ENCODE peak calls at places on chromosomes 6 and 20, in eight cellular contexts. One of them, this sample, is unnamed.

GRCh38 chr6:156934054-156934424 is 156.9 kb downstream of the ARID1B start:
- DNase-seq in fibroblast of the aortic adventitia: no peak
- DNase-seq in IMR-90: no peak
- DNase-seq in fibroblast of villous mesenchyme: no peak
- DNase-seq in osteoblast: no peak
- DNase-seq in Peyer's patch: no peak
- DNase-seq in progenitor cell of endocrine pancreas: no peak
- DNase-seq in upper lobe of left lung: no peak
- DNase-seq in this sample: no peak

GRCh38 chr6:27126046-27126814 is 121.3 kb upstream of the PRSS16 start:
- DNase-seq in Peyer's patch: no peak
- DNase-seq in fibroblast of the aortic adventitia: no peak
- DNase-seq in IMR-90: no peak
- DNase-seq in progenitor cell of endocrine pancreas: no peak
- DNase-seq in osteoblast: peak; percentile 54
- DNase-seq in upper lobe of left lung: no peak
- DNase-seq in fibroblast of villous mesenchyme: no peak
- DNase-seq in this sample: no peak

GRCh38 chr6:26501482-26501986 is 1.4 kb downstream of the BTN1A1 start:
- DNase-seq in progenitor cell of endocrine pancreas: no peak
- DNase-seq in osteoblast: no peak
- DNase-seq in upper lobe of left lung: peak; percentile 86
- DNase-seq in IMR-90: peak; percentile 25
- DNase-seq in fibroblast of villous mesenchyme: peak; percentile 20
- DNase-seq in fibroblast of the aortic adventitia: peak; percentile 11
- DNase-seq in Peyer's patch: peak; percentile 62
- DNase-seq in this sample: peak; percentile 37

GRCh38 chr20:4090756-4091331 is 75.5 kb upstream of the RNF24 start:
- DNase-seq in IMR-90: peak; percentile 95
- DNase-seq in osteoblast: no peak
- DNase-seq in Peyer's patch: peak; percentile 31
- DNase-seq in upper lobe of left lung: no peak
- DNase-seq in fibroblast of the aortic adventitia: peak; percentile 88
- DNase-seq in fibroblast of villous mesenchyme: peak; percentile 67
- DNase-seq in progenitor cell of endocrine pancreas: no peak
- DNase-seq in this sample: no peak

GRCh38 chr6:41581381-41581991 is 35.3 kb downstream of the FOXP4 start:
- DNase-seq in fibroblast of villous mesenchyme: peak; percentile 89
- DNase-seq in progenitor cell of endocrine pancreas: no peak
- DNase-seq in upper lobe of left lung: no peak
- DNase-seq in IMR-90: peak; percentile 89
- DNase-seq in fibroblast of the aortic adventitia: peak; percentile 75
- DNase-seq in Peyer's patch: no peak
- DNase-seq in osteoblast: peak; percentile 99
- DNase-seq in this sample: no peak

GRCh38 chr6:66964216-66964615 is 1257.2 kb upstream of the EYS start:
- DNase-seq in upper lobe of left lung: no peak
- DNase-seq in fibroblast of the aortic adventitia: no peak
- DNase-seq in IMR-90: no peak
- DNase-seq in Peyer's patch: no peak
- DNase-seq in fibroblast of villous mesenchyme: peak; percentile 18
- DNase-seq in progenitor cell of endocrine pancreas: no peak
- DNase-seq in osteoblast: no peak
- DNase-seq in this sample: no peak

GRCh38 chr6:12060780-12061619 is 48.9 kb downstream of the HIVEP1 start:
- DNase-seq in upper lobe of left lung: peak; percentile 69
- DNase-seq in IMR-90: peak; percentile 51
- DNase-seq in fibroblast of villous mesenchyme: peak; percentile 76
- DNase-seq in osteoblast: no peak
- DNase-seq in fibroblast of the aortic adventitia: no peak
- DNase-seq in Peyer's patch: peak; percentile 93
- DNase-seq in progenitor cell of endocrine pancreas: no peak
- DNase-seq in this sample: peak; percentile 66

GRCh38 chr6:22251331-22251730 is 45.5 kb downstream of the PRL start:
- DNase-seq in progenitor cell of endocrine pancreas: no peak
- DNase-seq in upper lobe of left lung: no peak
- DNase-seq in fibroblast of the aortic adventitia: peak; percentile 63
- DNase-seq in Peyer's patch: no peak
- DNase-seq in osteoblast: peak; percentile 10
- DNase-seq in IMR-90: peak; percentile 75
- DNase-seq in fibroblast of villous mesenchyme: peak; percentile 40
- DNase-seq in this sample: no peak

GRCh38 chr6:17600527-17601388 is 656 bp downstream of the FAM8A1 start:
- DNase-seq in upper lobe of left lung: peak; percentile 93
- DNase-seq in fibroblast of the aortic adventitia: peak; percentile 11
- DNase-seq in Peyer's patch: peak; percentile 70
- DNase-seq in osteoblast: peak; percentile 79
- DNase-seq in IMR-90: peak; percentile 12
- DNase-seq in progenitor cell of endocrine pancreas: peak; percentile 53
- DNase-seq in fibroblast of villous mesenchyme: peak; percentile 20
- DNase-seq in this sample: peak; percentile 55

GRCh38 chr6:54778731-54779130 is 67.8 kb upstream of the FAM83B start:
- DNase-seq in progenitor cell of endocrine pancreas: no peak
- DNase-seq in osteoblast: no peak
- DNase-seq in fibroblast of villous mesenchyme: no peak
- DNase-seq in Peyer's patch: no peak
- DNase-seq in fibroblast of the aortic adventitia: no peak
- DNase-seq in upper lobe of left lung: no peak
- DNase-seq in IMR-90: no peak
- DNase-seq in this sample: no peak

GRCh38 chr6:125245523-125246264 is 56.1 kb downstream of the HDDC2 start:
- DNase-seq in fibroblast of the aortic adventitia: no peak
- DNase-seq in Peyer's patch: no peak
- DNase-seq in fibroblast of villous mesenchyme: no peak
- DNase-seq in IMR-90: no peak
- DNase-seq in osteoblast: no peak
- DNase-seq in progenitor cell of endocrine pancreas: no peak
- DNase-seq in upper lobe of left lung: no peak
- DNase-seq in this sample: no peak

GRCh38 chr20:32511358-32512046 is 73.6 kb downstream of the NOL4L start:
- DNase-seq in fibroblast of the aortic adventitia: no peak
- DNase-seq in osteoblast: no peak
- DNase-seq in upper lobe of left lung: no peak
- DNase-seq in IMR-90: no peak
- DNase-seq in Peyer's patch: no peak
- DNase-seq in progenitor cell of endocrine pancreas: no peak
- DNase-seq in fibroblast of villous mesenchyme: no peak
- DNase-seq in this sample: no peak

GRCh38 chr6:55405474-55406220 is 78.4 kb downstream of the GFRAL start:
- DNase-seq in progenitor cell of endocrine pancreas: no peak
- DNase-seq in fibroblast of the aortic adventitia: no peak
- DNase-seq in IMR-90: no peak
- DNase-seq in fibroblast of villous mesenchyme: peak; percentile 50
- DNase-seq in upper lobe of left lung: no peak
- DNase-seq in osteoblast: no peak
- DNase-seq in Peyer's patch: no peak
- DNase-seq in this sample: no peak

GRCh38 chr6:26543953-26544352 is 5.8 kb downstream of the HMGN4 start:
- DNase-seq in upper lobe of left lung: no peak
- DNase-seq in fibroblast of the aortic adventitia: peak; percentile 32
- DNase-seq in Peyer's patch: no peak
- DNase-seq in fibroblast of villous mesenchyme: peak; percentile 27
- DNase-seq in osteoblast: no peak
- DNase-seq in progenitor cell of endocrine pancreas: no peak
- DNase-seq in IMR-90: peak; percentile 26
- DNase-seq in this sample: no peak

GRCh38 chr6:89501239-89501638 is 68.3 kb downstream of the ANKRD6 start:
- DNase-seq in osteoblast: no peak
- DNase-seq in upper lobe of left lung: no peak
- DNase-seq in fibroblast of villous mesenchyme: no peak
- DNase-seq in IMR-90: no peak
- DNase-seq in fibroblast of the aortic adventitia: no peak
- DNase-seq in progenitor cell of endocrine pancreas: no peak
- DNase-seq in Peyer's patch: no peak
- DNase-seq in this sample: no peak

GRCh38 chr20:51462566-51463276 is 79.8 kb downstream of the NFATC2 start:
- DNase-seq in progenitor cell of endocrine pancreas: no peak
- DNase-seq in fibroblast of villous mesenchyme: peak; percentile 56
- DNase-seq in IMR-90: peak; percentile 80
- DNase-seq in Peyer's patch: peak; percentile 69
- DNase-seq in upper lobe of left lung: peak; percentile 82
- DNase-seq in osteoblast: peak; percentile 90
- DNase-seq in fibroblast of the aortic adventitia: peak; percentile 78
- DNase-seq in this sample: no peak

GRCh38 chr20:34211591-34211990 is 29.6 kb upstream of the ASIP start:
- DNase-seq in IMR-90: no peak
- DNase-seq in fibroblast of villous mesenchyme: no peak
- DNase-seq in upper lobe of left lung: no peak
- DNase-seq in Peyer's patch: no peak
- DNase-seq in osteoblast: no peak
- DNase-seq in progenitor cell of endocrine pancreas: no peak
- DNase-seq in fibroblast of the aortic adventitia: no peak
- DNase-seq in this sample: no peak

GRCh38 chr20:34213213-34213612 is 28.0 kb upstream of the ASIP start:
- DNase-seq in osteoblast: no peak
- DNase-seq in upper lobe of left lung: no peak
- DNase-seq in Peyer's patch: no peak
- DNase-seq in IMR-90: no peak
- DNase-seq in fibroblast of villous mesenchyme: no peak
- DNase-seq in progenitor cell of endocrine pancreas: no peak
- DNase-seq in fibroblast of the aortic adventitia: no peak
- DNase-seq in this sample: no peak

GRCh38 chr20:34220581-34220980 is 20.6 kb upstream of the ASIP start:
- DNase-seq in progenitor cell of endocrine pancreas: no peak
- DNase-seq in fibroblast of the aortic adventitia: peak; percentile 46
- DNase-seq in IMR-90: peak; percentile 28
- DNase-seq in upper lobe of left lung: no peak
- DNase-seq in fibroblast of villous mesenchyme: peak; percentile 5
- DNase-seq in Peyer's patch: no peak
- DNase-seq in osteoblast: peak; percentile 87
- DNase-seq in this sample: no peak

GRCh38 chr20:34216382-34216742 is 24.9 kb upstream of the ASIP start:
- DNase-seq in osteoblast: no peak
- DNase-seq in Peyer's patch: no peak
- DNase-seq in fibroblast of villous mesenchyme: no peak
- DNase-seq in progenitor cell of endocrine pancreas: no peak
- DNase-seq in fibroblast of the aortic adventitia: no peak
- DNase-seq in IMR-90: no peak
- DNase-seq in upper lobe of left lung: no peak
- DNase-seq in this sample: no peak

DNA sequence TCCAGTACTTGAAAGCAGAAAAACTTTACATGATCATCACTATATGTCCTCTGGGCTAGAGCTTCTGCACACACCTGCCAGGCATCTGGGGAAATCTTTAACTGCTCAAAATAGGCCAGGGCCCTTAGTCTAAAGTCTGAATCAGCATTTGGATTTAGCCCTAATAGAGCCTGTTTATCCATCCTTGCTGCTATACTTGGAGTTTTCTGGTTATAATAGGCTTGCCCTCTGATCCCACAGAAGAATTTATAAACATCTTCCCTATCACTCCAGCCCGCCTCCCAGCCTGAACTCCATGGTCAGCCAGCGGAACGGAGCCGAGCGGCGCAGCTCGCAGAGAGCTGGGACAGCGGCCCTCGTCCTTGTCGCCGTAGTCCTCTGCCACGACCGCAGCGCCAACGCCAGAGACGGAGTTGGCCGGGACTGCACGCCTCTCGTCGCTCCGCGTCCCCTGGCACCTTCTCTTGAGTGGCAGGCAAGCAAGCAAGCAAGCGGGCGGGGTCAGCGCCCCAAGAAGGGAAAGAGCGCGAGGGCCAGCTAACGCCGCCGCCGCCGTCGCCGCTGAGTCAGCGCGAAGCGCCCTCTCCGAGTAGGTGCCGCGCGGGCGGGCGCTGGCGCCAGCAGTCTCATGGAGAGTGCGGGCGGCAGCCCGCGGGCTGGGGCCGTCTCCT is 25.4 kb upstream of the ASIP start:
- DNase-seq in IMR-90: peak; percentile 67
- DNase-seq in upper lobe of left lung: peak; percentile 96
- DNase-seq in progenitor cell of endocrine pancreas: peak; percentile 82
- DNase-seq in Peyer's patch: peak; percentile 83
- DNase-seq in osteoblast: peak; percentile 88
- DNase-seq in fibroblast of the aortic adventitia: peak; percentile 50
- DNase-seq in fibroblast of villous mesenchyme: peak; percentile 73
- DNase-seq in this sample: peak; percentile 37
- TF ChIP-seq CTCF in IMR-90: no peak
- TF ChIP-seq CTCF in upper lobe of left lung: no peak
- TF ChIP-seq CTCF in progenitor cell of endocrine pancreas: peak; percentile 33
- TF ChIP-seq CTCF in Peyer's patch: no peak
- TF ChIP-seq CTCF in osteoblast: no peak
- TF ChIP-seq CTCF in fibroblast of the aortic adventitia: no peak
- TF ChIP-seq CTCF in fibroblast of villous mesenchyme: no peak
- TF ChIP-seq CTCF in this sample: no peak

GRCh38 chr6:38847497-38847896 is 132.4 kb downstream of the DNAH8 start:
- DNase-seq in fibroblast of the aortic adventitia: no peak
- DNase-seq in upper lobe of left lung: no peak
- DNase-seq in Peyer's patch: no peak
- DNase-seq in progenitor cell of endocrine pancreas: no peak
- DNase-seq in IMR-90: no peak
- DNase-seq in osteoblast: no peak
- DNase-seq in fibroblast of villous mesenchyme: no peak
- DNase-seq in this sample: no peak
- TF ChIP-seq CTCF in fibroblast of the aortic adventitia: no peak
- TF ChIP-seq CTCF in upper lobe of left lung: no peak
- TF ChIP-seq CTCF in Peyer's patch: no peak
- TF ChIP-seq CTCF in progenitor cell of endocrine pancreas: no peak
- TF ChIP-seq CTCF in IMR-90: no peak
- TF ChIP-seq CTCF in osteoblast: no peak
- TF ChIP-seq CTCF in fibroblast of villous mesenchyme: no peak
- TF ChIP-seq CTCF in this sample: no peak

GRCh38 chr6:162442675-162443074 is 284.9 kb downstream of the PRKN start:
- DNase-seq in upper lobe of left lung: no peak
- DNase-seq in osteoblast: no peak
- DNase-seq in progenitor cell of endocrine pancreas: peak; percentile 20
- DNase-seq in Peyer's patch: no peak
- DNase-seq in fibroblast of villous mesenchyme: no peak
- DNase-seq in IMR-90: no peak
- DNase-seq in fibroblast of the aortic adventitia: no peak
- DNase-seq in this sample: no peak
- TF ChIP-seq CTCF in upper lobe of left lung: no peak
- TF ChIP-seq CTCF in osteoblast: no peak
- TF ChIP-seq CTCF in progenitor cell of endocrine pancreas: peak; percentile 75
- TF ChIP-seq CTCF in Peyer's patch: no peak
- TF ChIP-seq CTCF in fibroblast of villous mesenchyme: no peak
- TF ChIP-seq CTCF in IMR-90: no peak
- TF ChIP-seq CTCF in fibroblast of the aortic adventitia: no peak
- TF ChIP-seq CTCF in this sample: no peak

GRCh38 chr6:131955876-131956275 is 4.7 kb upstream of the CCN2 start:
- DNase-seq in upper lobe of left lung: no peak
- DNase-seq in fibroblast of the aortic adventitia: no peak
- DNase-seq in osteoblast: no peak
- DNase-seq in fibroblast of villous mesenchyme: no peak
- DNase-seq in Peyer's patch: no peak
- DNase-seq in IMR-90: no peak
- DNase-seq in progenitor cell of endocrine pancreas: no peak
- DNase-seq in this sample: no peak

GRCh38 chr6:131963063-131963462 is 11.9 kb upstream of the CCN2 start:
- DNase-seq in IMR-90: no peak
- DNase-seq in fibroblast of villous mesenchyme: no peak
- DNase-seq in osteoblast: no peak
- DNase-seq in Peyer's patch: no peak
- DNase-seq in progenitor cell of endocrine pancreas: no peak
- DNase-seq in fibroblast of the aortic adventitia: no peak
- DNase-seq in upper lobe of left lung: no peak
- DNase-seq in this sample: no peak

GRCh38 chr6:131958095-131958494 is 6.9 kb upstream of the CCN2 start:
- DNase-seq in IMR-90: no peak
- DNase-seq in osteoblast: no peak
- DNase-seq in Peyer's patch: no peak
- DNase-seq in fibroblast of villous mesenchyme: no peak
- DNase-seq in progenitor cell of endocrine pancreas: no peak
- DNase-seq in upper lobe of left lung: no peak
- DNase-seq in fibroblast of the aortic adventitia: no peak
- DNase-seq in this sample: no peak

GRCh38 chr6:131958551-131959470 is 7.6 kb upstream of the CCN2 start:
- DNase-seq in fibroblast of villous mesenchyme: no peak
- DNase-seq in Peyer's patch: peak; percentile 54
- DNase-seq in progenitor cell of endocrine pancreas: no peak
- DNase-seq in upper lobe of left lung: no peak
- DNase-seq in IMR-90: no peak
- DNase-seq in fibroblast of the aortic adventitia: no peak
- DNase-seq in osteoblast: peak; percentile 35
- DNase-seq in this sample: no peak

GRCh38 chr6:131960371-131961133 is 9.4 kb upstream of the CCN2 start:
- DNase-seq in progenitor cell of endocrine pancreas: no peak
- DNase-seq in Peyer's patch: no peak
- DNase-seq in upper lobe of left lung: no peak
- DNase-seq in fibroblast of villous mesenchyme: peak; percentile 48
- DNase-seq in fibroblast of the aortic adventitia: peak; percentile 62
- DNase-seq in IMR-90: peak; percentile 47
- DNase-seq in osteoblast: no peak
- DNase-seq in this sample: no peak
- TF ChIP-seq CTCF in progenitor cell of endocrine pancreas: no peak
- TF ChIP-seq CTCF in Peyer's patch: no peak
- TF ChIP-seq CTCF in upper lobe of left lung: no peak
- TF ChIP-seq CTCF in fibroblast of villous mesenchyme: peak; percentile 43
- TF ChIP-seq CTCF in fibroblast of the aortic adventitia: peak; percentile 39
- TF ChIP-seq CTCF in IMR-90: peak; percentile 51
- TF ChIP-seq CTCF in osteoblast: peak; percentile 35
- TF ChIP-seq CTCF in this sample: no peak

This sample was measured in activated B cell treated with CpG ODN at 0.5 μM for 24 hours.